ENCODE peak calls at places on chromosome 6, in four cellular contexts. G is cardiac muscle cell; F is tibial artery; Z is CD8-positive, alpha-beta memory T cell. Y is an unnamed sample.

GRCh38 chr6:87351583-87351982 is 7.0 kb downstream of the C6orf163 start:
- DNase-seq in F (no peak), Z (no peak), G (no peak), Y (no peak)

GRCh38 chr6:97591955-97592354 is 308.9 kb upstream of the MMS22L start:
- DNase-seq in F (no peak), G (no peak), Z (no peak), Y (no peak)

GRCh38 chr6:108983151-108983550 is 111.5 kb downstream of the SESN1 start:
- DNase-seq in F (no peak), G (peak; percentile 47), Z (no peak), Y (no peak)

GRCh38 chr6:34897708-34898107 is 8.7 kb downstream of the ANKS1A start:
- DNase-seq in Z (no peak), G (no peak), F (no peak), Y (no peak)

GRCh38 chr6:166512567-166512966 is 73.9 kb downstream of the RAMACL start:
- DNase-seq in G (no peak), Z (peak; percentile 21), F (peak; percentile 16), Y (peak; percentile 29)

GRCh38 chr6:165649701-165650137 is 13.3 kb downstream of the PDE10A start:
- DNase-seq in Z (no peak), F (no peak), G (peak; percentile 97), Y (no peak)

GRCh38 chr6:136593748-136594490 is 43.7 kb upstream of the MAP7 start:
- DNase-seq in F (no peak), G (peak; percentile 98), Z (no peak), Y (peak; percentile 16)

GRCh38 chr6:129889580-129889979 is 28.5 kb upstream of the TMEM244 start:
- DNase-seq in G (peak; percentile 68), F (no peak), Z (no peak), Y (no peak)

GRCh38 chr6:148110925-148111324 is 231.7 kb upstream of the SASH1 start:
- DNase-seq in Z (no peak), G (no peak), F (no peak), Y (no peak)

GRCh38 chr6:9606435-9607134 is 808.3 kb downstream of the TFAP2A start:
- DNase-seq in Z (no peak), F (no peak), G (no peak), Y (no peak)

GRCh38 chr6:106619223-106619622 is 10.1 kb downstream of the RTN4IP1 start:
- DNase-seq in Z (no peak), G (no peak), F (no peak), Y (no peak)

GRCh38 chr6:129981598-129981997 is 36.8 kb upstream of the L3MBTL3 start:
- DNase-seq in G (peak; percentile 16), Z (no peak), F (no peak), Y (no peak)

GRCh38 chr6:166930354-166930891 is 25.9 kb downstream of the RNASET2 start:
- DNase-seq in G (no peak), Z (no peak), F (no peak), Y (no peak)

GRCh38 chr6:48560408-48560807 is 449.4 kb upstream of the PTCHD4 start:
- DNase-seq in Z (no peak), F (no peak), G (peak; percentile 48), Y (no peak)

GRCh38 chr6:101326411-101326810 is 67.1 kb upstream of the GRIK2 start:
- DNase-seq in G (no peak), Z (no peak), F (no peak), Y (no peak)

GRCh38 chr6:155530219-155530834 is 74.7 kb upstream of the NOX3 start:
- DNase-seq in F (no peak), G (peak; percentile 68), Z (peak; percentile 17), Y (peak; percentile 22)

GRCh38 chr6:158396136-158396535 is 83.9 kb downstream of the TULP4 start:
- DNase-seq in Z (no peak), F (no peak), G (no peak), Y (no peak)

GRCh38 chr6:16146527-16146955 is 17.7 kb downstream of the MYLIP start:
- DNase-seq in Z (no peak), G (no peak), F (no peak), Y (no peak)

GRCh38 chr6:143375022-143375585 is 75.4 kb downstream of the ADAT2 start:
- DNase-seq in G (no peak), F (no peak), Z (no peak), Y (no peak)

GRCh38 chr6:110325197-110325596 is 33.0 kb downstream of the METTL24 start:
- DNase-seq in Z (no peak), F (no peak), G (peak; percentile 81), Y (no peak)

GRCh38 chr6:37517411-37517812 is 17.7 kb upstream of the CCDC167 start:
- DNase-seq in F (no peak), Z (peak; percentile 89), G (no peak), Y (peak; percentile 83)

GRCh38 chr6:52664991-52665686 is 5.8 kb upstream of the TMEM14A start:
- DNase-seq in G (no peak), Z (no peak), F (no peak), Y (no peak)

GRCh38 chr6:45923831-45924391 is 91.7 kb downstream of the CLIC5 start:
- DNase-seq in F (no peak), Z (no peak), G (peak; percentile 35), Y (no peak)

GRCh38 chr6:145809211-145809610 is 5.4 kb downstream of the FBXO30 start:
- DNase-seq in Z (no peak), F (no peak), G (no peak), Y (no peak)

GRCh38 chr6:145811741-145812140 is 2.9 kb downstream of the FBXO30 start:
- DNase-seq in Z (no peak), F (no peak), G (no peak), Y (no peak)

GRCh38 chr6:145808239-145808638 is 6.4 kb downstream of the FBXO30 start:
- DNase-seq in G (no peak), F (no peak), Z (no peak), Y (no peak)

GRCh38 chr6:145813285-145814034 is 1.1 kb downstream of the FBXO30 start:
- DNase-seq in F (no peak), Z (peak; percentile 8), G (peak; percentile 69), Y (no peak)

DNA sequence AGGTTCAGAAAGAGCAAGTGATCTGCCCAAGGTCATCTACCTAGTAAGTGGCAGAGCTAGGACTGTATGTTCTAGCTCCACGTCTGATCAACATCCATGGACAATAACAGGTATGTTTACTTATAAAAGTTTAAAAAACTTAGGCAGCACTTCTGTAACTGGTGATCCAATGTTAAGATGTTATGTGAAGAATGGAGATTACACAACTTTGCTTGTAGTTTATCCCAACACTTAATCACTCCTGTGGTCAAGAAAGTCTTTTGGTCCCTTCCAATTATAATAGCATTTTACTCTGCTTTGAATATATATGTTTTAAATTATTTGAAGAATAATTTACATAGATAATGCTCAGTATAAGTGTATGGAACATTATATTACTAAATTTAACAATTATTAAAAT is 4.8 kb downstream of the FBXO30 start:
- DNase-seq in G (peak; percentile 63), Z (no peak), F (no peak), Y (no peak)
- H3K4me1 ChIP-seq in G (peaks cover 28% of the 10 kb centered on the region), Z (peaks cover 11% of the 10 kb centered on the region), F (peaks cover 61% of the 10 kb centered on the region), Y (no peaks in the 10 kb centered on the region)

GRCh38 chr6:127790571-127790970 is 110.3 kb downstream of the THEMIS start:
- DNase-seq in F (no peak), G (no peak), Z (no peak), Y (no peak)
- H3K4me1 ChIP-seq in F (no peaks in the 10 kb centered on the region), G (no peaks in the 10 kb centered on the region), Z (peaks cover 72% of the 10 kb centered on the region), Y (peaks cover 50% of the 10 kb centered on the region)

DNA sequence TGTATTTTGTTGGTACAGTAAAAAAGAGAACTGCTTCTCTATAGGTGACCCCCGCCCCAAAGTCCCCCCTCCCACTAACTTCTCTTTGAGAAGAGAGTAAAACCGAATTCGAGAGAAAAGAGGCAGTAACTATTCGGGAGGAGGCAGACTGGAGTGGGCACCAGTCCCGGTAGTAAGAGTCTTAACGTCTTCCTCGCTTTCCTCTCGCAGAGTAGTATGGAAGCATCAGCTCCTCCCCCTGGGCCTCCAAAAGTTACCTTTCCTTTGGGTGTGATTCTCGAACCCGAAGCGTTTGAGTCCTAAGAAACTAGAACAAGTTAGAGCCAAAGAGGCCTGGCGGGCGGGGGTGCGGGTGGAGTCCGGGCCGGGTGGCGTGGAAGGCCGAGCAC is 425 bp upstream of the DSE start:
- DNase-seq in F (no peak), Z (no peak), G (no peak), Y (no peak)
- H3K4me1 ChIP-seq in F (peaks cover 9% of the 10 kb centered on the region), Z (peaks cover 18% of the 10 kb centered on the region), G (no peaks in the 10 kb centered on the region), Y (peaks cover 9% of the 10 kb centered on the region)

DNA sequence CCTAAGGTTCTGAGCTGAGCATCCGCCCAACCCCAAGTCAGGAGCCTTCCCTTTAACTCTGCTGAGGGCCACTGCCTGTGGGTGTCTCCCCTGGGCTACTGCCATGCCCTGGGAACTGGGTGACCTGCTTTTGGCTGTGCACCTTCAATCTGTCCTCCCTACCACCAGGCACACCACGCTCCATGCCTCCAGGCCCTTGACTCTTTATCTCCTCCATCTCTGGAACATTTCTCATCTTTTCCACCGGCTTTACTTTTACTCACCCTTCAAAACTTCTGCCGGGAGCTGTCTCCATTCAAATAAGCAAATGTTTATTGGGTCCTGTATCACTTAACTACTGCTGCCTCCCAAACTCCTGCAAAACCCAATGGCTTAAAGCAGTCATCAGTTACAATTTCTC is 83.3 kb upstream of the NHSL1 start:
- DNase-seq in G (no peak), F (no peak), Z (no peak), Y (no peak)
- H3K4me1 ChIP-seq in G (peaks cover 4% of the 10 kb centered on the region), F (no peaks in the 10 kb centered on the region), Z (no peaks in the 10 kb centered on the region), Y (no peaks in the 10 kb centered on the region)

DNA sequence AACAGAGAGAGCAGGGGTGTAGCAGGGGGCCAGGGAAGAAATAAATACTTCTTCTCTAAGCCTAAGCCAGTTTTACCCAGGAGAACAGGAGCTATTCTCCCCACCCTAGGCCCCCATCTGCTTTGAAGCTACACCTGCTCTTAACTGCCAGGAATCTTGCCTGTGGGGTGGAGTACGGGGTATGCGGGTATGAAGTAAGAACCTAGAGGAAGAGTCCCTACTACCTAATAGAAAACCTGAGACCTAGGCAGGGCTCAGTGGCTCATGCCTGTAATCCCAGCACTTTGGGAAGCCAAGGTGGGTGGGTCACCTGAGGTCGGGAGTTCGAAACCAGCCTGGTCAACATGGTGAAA is 1.6 kb downstream of the SLC29A1 start:
- DNase-seq in G (no peak), Z (no peak), F (no peak), Y (no peak)
- H3K4me1 ChIP-seq in G (peaks cover 36% of the 10 kb centered on the region), Z (peaks cover 10% of the 10 kb centered on the region), F (peaks cover 82% of the 10 kb centered on the region), Y (peaks cover 16% of the 10 kb centered on the region)

Y was measured in naive thymus-derived CD4-positive, alpha-beta T cell.